ENCODE peak calls at places on chromosomes 16 and 17, in seven cellular contexts. D, A, P, R, E, O and I are unnamed samples.
A peak's percentile ranks its signal among the peaks of the same experiment; 100 is the strongest.

GRCh38 chr17:29383687-29384086 is 6.5 kb upstream of the TAOK1 start:
- DNase-seq in O (no peak), E (no peak), A (peak; percentile 47), R (no peak), D (no peak), P (no peak), I (no peak)

GRCh38 chr16:22318690-22319358 is 21.6 kb downstream of the POLR3E start:
- DNase-seq in D (no peak), E (peak; percentile 62), R (no peak), O (peak; percentile 52), A (peak; percentile 22), P (peak; percentile 54), I (peak; percentile 45)

GRCh38 chr16:11200523-11201063 is 55.4 kb downstream of the SOCS1 start:
- DNase-seq in O (no peak), E (no peak), R (no peak), D (no peak), P (no peak), A (no peak), I (no peak)

GRCh38 chr17:50354198-50354597 is 8.3 kb downstream of the XYLT2 start:
- DNase-seq in R (no peak), E (no peak), O (no peak), P (no peak), A (no peak), D (no peak), I (no peak)

GRCh38 chr17:8832711-8833352 is 33.7 kb upstream of the MFSD6L start:
- DNase-seq in A (no peak), O (peak; percentile 65), R (peak; percentile 59), E (no peak), P (peak; percentile 75), D (no peak), I (no peak)

GRCh38 chr16:84864266-84864955 is 44.6 kb downstream of the CRISPLD2 start:
- DNase-seq in D (no peak), P (no peak), O (no peak), E (no peak), A (no peak), R (no peak), I (no peak)

GRCh38 chr16:86667035-86667434 is 88.7 kb downstream of the FOXL1 start:
- DNase-seq in P (no peak), A (no peak), E (no peak), D (no peak), O (no peak), R (no peak), I (no peak)

GRCh38 chr17:49035470-49036269 is 38.5 kb downstream of the IGF2BP1 start:
- DNase-seq in P (peak; percentile 84), A (peak; percentile 17), D (no peak), O (peak; percentile 52), R (no peak), E (peak; percentile 74), I (no peak)

GRCh38 chr17:71402661-71403141 is 718.1 kb upstream of the SOX9 start:
- DNase-seq in A (no peak), R (no peak), O (no peak), P (peak; percentile 24), E (peak; percentile 33), D (no peak), I (no peak)

GRCh38 chr16:17784073-17784472 is 313.3 kb upstream of the XYLT1 start:
- DNase-seq in P (no peak), E (no peak), D (no peak), R (no peak), O (peak; percentile 34), A (peak; percentile 56), I (peak; percentile 21)

GRCh38 chr17:17102176-17102575 is 59.9 kb downstream of the MPRIP start:
- DNase-seq in E (no peak), D (no peak), A (no peak), R (no peak), P (no peak), O (no peak), I (no peak)

GRCh38 chr16:1188781-1189189 is 35.9 kb downstream of the CACNA1H start:
- DNase-seq in A (peak; percentile 30), D (no peak), O (peak; percentile 76), P (no peak), E (no peak), R (peak; percentile 17), I (no peak)

GRCh38 chr16:53022374-53022773 is 30.3 kb downstream of the CHD9NB start:
- DNase-seq in A (peak; percentile 43), O (peak; percentile 65), E (peak; percentile 69), P (peak; percentile 70), R (no peak), D (no peak), I (peak; percentile 63)

GRCh38 chr16:10809706-10810105 is 8.9 kb downstream of the TVP23A start:
- DNase-seq in E (no peak), D (no peak), R (no peak), O (no peak), P (no peak), A (no peak), I (no peak)

GRCh38 chr16:46976550-46976949 is 3.1 kb upstream of the DNAJA2 start:
- DNase-seq in A (no peak), D (no peak), E (no peak), R (no peak), O (no peak), P (no peak), I (peak; percentile 23)

GRCh38 chr16:30951193-30951592 is 2.3 kb downstream of the ORAI3 start:
- DNase-seq in R (no peak), P (no peak), E (no peak), A (no peak), O (no peak), D (no peak), I (no peak)

GRCh38 chr17:41800601-41801373 is 11.0 kb downstream of the P3H4 start:
- DNase-seq in P (peak; percentile 18), R (peak; percentile 92), E (peak; percentile 35), D (no peak), A (no peak), O (peak; percentile 67), I (peak; percentile 86)

GRCh38 chr17:45131616-45132301 is 556 bp downstream of the PLCD3 start:
- DNase-seq in P (peak; percentile 87), A (no peak), D (no peak), E (no peak), R (no peak), O (peak; percentile 68), I (no peak)

GRCh38 chr16:3651461-3652372 is 2.8 kb upstream of the DNASE1 start:
- DNase-seq in D (no peak), P (no peak), A (no peak), O (no peak), E (no peak), R (no peak), I (no peak)

GRCh38 chr17:2083613-2084128 is 28.8 kb downstream of the HIC1 start:
- DNase-seq in D (peak; percentile 83), A (no peak), E (no peak), R (no peak), O (no peak), P (no peak), I (peak; percentile 47)

GRCh38 chr17:72733619-72734282 is 358.7 kb downstream of the SLC39A11 start:
- DNase-seq in R (no peak), E (no peak), P (no peak), O (no peak), A (no peak), D (no peak), I (peak; percentile 66)

GRCh38 chr16:22117666-22118065 is 25.3 kb downstream of the VWA3A start:
- DNase-seq in R (no peak), A (no peak), O (no peak), D (no peak), E (no peak), P (peak; percentile 31), I (no peak)

GRCh38 chr17:74442670-74443515 is 11.0 kb downstream of the GPRC5C start:
- DNase-seq in D (no peak), A (no peak), R (no peak), P (peak; percentile 60), E (no peak), O (peak; percentile 62), I (peak; percentile 95)
- TF ChIP-seq USF2 in D (no peak), A (no peak), R (no peak), P (no peak), E (no peak), O (no peak), I (no peak)

DNA sequence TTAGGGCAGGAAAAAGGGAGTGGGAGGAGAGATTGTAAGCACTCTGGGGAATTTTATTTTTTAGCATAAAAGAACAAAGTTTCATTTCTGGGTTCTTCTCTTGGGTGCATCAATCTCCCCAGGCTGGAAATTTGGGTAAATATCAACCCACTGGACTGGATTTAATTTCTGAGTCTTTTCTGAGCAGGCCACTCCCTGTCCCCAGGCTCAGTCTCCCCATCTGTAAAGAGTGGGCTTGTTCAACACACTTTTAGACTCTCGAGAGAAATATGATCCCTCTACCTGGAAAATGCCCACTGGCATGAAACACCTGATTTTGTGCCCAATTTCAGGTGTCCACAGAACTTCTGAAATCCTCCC is 617 bp upstream of the VTN start:
- DNase-seq in O (no peak), R (no peak), E (no peak), A (no peak), D (no peak), P (no peak), I (peak; percentile 7)
- H3K4me3 ChIP-seq in O (no peak overlapping the region), R (peak overlapping the region; percentile 34), E (peak overlapping the region; percentile 57), A (no peak overlapping the region), D (peak overlapping the region; percentile 9), P (no peak overlapping the region), I (peak overlapping the region; percentile 23)

DNA sequence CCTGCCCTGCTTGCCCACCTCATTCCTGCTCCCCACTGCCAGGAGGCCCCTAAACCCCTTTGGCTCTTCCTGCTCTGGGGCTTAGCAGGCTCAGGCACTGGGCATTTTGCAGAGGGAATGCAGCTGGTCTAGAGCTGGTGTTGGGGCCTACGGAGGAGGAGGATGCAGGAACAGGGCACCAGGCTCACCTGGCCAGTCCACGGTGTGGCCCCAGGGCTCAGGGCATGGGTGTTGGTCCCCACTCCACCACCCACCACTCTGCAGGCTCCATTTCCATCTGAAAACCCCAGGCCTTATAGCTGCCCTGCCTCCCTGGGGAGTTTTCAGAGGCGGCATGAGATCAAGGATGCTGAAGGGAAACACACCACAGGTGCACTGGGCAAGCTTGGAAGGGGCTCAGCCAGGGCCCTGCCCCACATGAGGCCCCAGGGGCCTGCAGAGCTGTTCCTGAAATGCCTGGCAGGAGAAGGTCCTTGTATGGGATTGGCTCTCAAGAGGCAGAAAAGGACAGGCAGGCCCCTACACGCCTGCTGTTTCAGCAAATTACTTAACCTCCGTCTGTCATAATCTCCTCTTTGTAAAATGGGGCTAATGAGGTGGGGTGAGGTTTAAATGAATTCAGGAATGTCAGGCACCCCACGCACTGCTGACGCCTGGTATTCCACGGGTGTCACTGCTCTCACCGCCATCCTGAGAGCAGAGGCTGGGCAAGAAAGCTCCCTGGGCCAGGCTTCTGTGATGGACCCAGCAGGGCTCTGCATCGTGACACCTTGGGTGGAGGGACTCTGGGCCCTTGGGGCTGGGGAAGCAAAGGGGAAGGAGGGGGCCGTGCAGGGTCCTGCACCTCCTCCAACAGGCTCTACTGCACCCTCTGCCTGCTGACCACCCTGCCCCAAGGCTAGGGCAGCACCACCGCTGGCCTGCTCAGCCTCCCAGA is 9.3 kb downstream of the SLC47A2 start:
- DNase-seq in E (no peak), D (no peak), A (no peak), P (no peak), R (no peak), O (no peak), I (no peak)
- TF ChIP-seq USF2 in E (no peak), D (no peak), A (no peak), P (no peak), R (no peak), O (no peak), I (no peak)

DNA sequence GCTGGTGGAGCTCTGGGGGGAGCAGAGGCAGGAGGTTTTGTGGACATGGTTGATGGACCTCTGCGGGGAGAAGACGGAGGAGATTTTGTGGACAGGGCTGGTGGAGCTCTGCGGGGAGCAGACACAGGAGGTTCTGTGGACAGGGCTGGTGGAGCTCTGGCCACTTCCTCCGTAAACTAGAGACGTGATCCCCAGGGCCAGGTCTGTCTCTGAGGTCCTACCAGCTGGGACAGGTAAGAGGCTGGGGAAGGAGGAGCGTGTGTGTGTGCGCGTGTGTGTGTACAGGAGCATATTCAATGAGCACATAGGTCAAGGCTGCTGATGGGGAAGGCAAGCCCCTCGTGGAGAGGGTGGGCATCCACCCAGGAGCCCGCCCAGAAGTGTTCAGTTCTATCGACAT is 20.6 kb downstream of the RPH3AL start:
- DNase-seq in R (no peak), A (no peak), D (no peak), P (no peak), O (no peak), E (no peak), I (no peak)
- H3K4me3 ChIP-seq in R (no peak overlapping the region), A (no peak overlapping the region), D (no peak overlapping the region), P (no peak overlapping the region), O (no peak overlapping the region), E (no peak overlapping the region), I (no peak overlapping the region)